ENCODE peak calls at places on chromosomes 12 and 14, in nine cellular contexts. V, F, O, M, J, G, D, C and S are unnamed samples.

GRCh38 chr12:89544027-89544426 is 18.2 kb upstream of the POC1B start:
- DNase-seq in C (no peak), D (no peak), F (no peak), O (no peak), J (no peak), V (no peak), G (no peak), M (no peak), S (no peak)

GRCh38 chr14:100222219-100223093 is 16.5 kb upstream of the YY1 start:
- DNase-seq in O (no peak), J (no peak), F (no peak), C (peak; percentile 41), D (no peak), G (no peak), M (no peak), V (no peak), S (no peak)

GRCh38 chr12:19205120-19205519 is 75.6 kb downstream of the PLEKHA5 start:
- DNase-seq in V (no peak), M (no peak), C (no peak), O (no peak), J (no peak), G (no peak), F (no peak), D (no peak), S (no peak)

GRCh38 chr14:100267990-100268389 is 29.0 kb downstream of the YY1 start:
- DNase-seq in O (no peak), D (no peak), C (no peak), J (no peak), F (no peak), V (no peak), M (no peak), G (no peak), S (no peak)

GRCh38 chr12:3284411-3284810 is 206.6 kb upstream of the PRMT8 start:
- DNase-seq in O (no peak), V (no peak), G (no peak), D (no peak), J (no peak), C (no peak), F (no peak), M (no peak), S (no peak)

GRCh38 chr12:104056419-104056972 is 6.5 kb upstream of the GLT8D2 start:
- DNase-seq in D (no peak), G (no peak), F (no peak), V (no peak), O (no peak), M (no peak), C (no peak), J (no peak), S (no peak)

GRCh38 chr12:4228122-4228580 is 45.4 kb upstream of the CCND2 start:
- DNase-seq in J (no peak), O (no peak), G (no peak), F (no peak), C (no peak), D (no peak), M (no peak), V (no peak), S (no peak)

GRCh38 chr14:93956514-93957332 is 19.6 kb downstream of the ASB2 start:
- DNase-seq in O (peak; percentile 55), F (no peak), C (peak; percentile 47), G (no peak), M (no peak), D (no peak), J (no peak), V (no peak), S (no peak)

GRCh38 chr14:83664389-83664788 is 1865.6 kb upstream of the FLRT2 start:
- DNase-seq in G (no peak), M (no peak), O (no peak), V (no peak), D (no peak), F (no peak), C (no peak), J (no peak), S (no peak)

GRCh38 chr12:64720884-64721283 is 38.3 kb downstream of the GNS start:
- DNase-seq in J (no peak), D (no peak), F (no peak), C (no peak), V (no peak), O (no peak), G (no peak), M (no peak), S (no peak)

GRCh38 chr12:28460420-28461130 is 270.3 kb downstream of the CCDC91 start:
- DNase-seq in D (no peak), J (no peak), V (no peak), C (no peak), G (no peak), F (no peak), O (no peak), M (no peak), S (no peak)

GRCh38 chr12:105107497-105108371 is at the start of gene WASHC4:
- DNase-seq in V (peak; percentile 94), F (peak; percentile 96), D (peak; percentile 84), C (peak; percentile 96), J (peak; percentile 98), M (peak; percentile 98), G (peak; percentile 51), O (peak; percentile 96), S (peak; percentile 96)

GRCh38 chr12:56687225-56688128 is 607 bp downstream of the PTGES3 start:
- DNase-seq in M (peak; percentile 65), F (peak; percentile 55), O (peak; percentile 27), C (peak; percentile 56), V (peak; percentile 70), D (no peak), J (no peak), G (no peak), S (no peak)

GRCh38 chr12:84811291-84811690 is 101.3 kb downstream of the SLC6A15 start:
- DNase-seq in O (no peak), V (no peak), M (no peak), C (no peak), J (no peak), G (no peak), F (no peak), D (no peak), S (no peak)

GRCh38 chr14:77979171-77979570 is 179.3 kb downstream of the ADCK1 start:
- DNase-seq in O (no peak), C (no peak), M (no peak), G (no peak), F (no peak), J (peak; percentile 62), D (no peak), V (no peak), S (no peak)

GRCh38 chr12:123763093-123763492 is 992 bp downstream of the DNAH10 start:
- DNase-seq in C (no peak), F (no peak), O (no peak), J (no peak), V (no peak), G (no peak), M (no peak), D (no peak), S (no peak)

GRCh38 chr14:53304726-53305381 is 151.7 kb upstream of the DDHD1 start:
- DNase-seq in F (no peak), G (no peak), D (no peak), C (no peak), J (no peak), M (no peak), O (no peak), V (no peak), S (no peak)

GRCh38 chr12:3553221-3553620 is 62.2 kb downstream of the PRMT8 start:
- DNase-seq in C (no peak), J (no peak), M (no peak), G (no peak), D (no peak), F (no peak), O (no peak), V (no peak), S (no peak)

GRCh38 chr12:91778938-91779400 is 366.7 kb downstream of the BTG1 start:
- DNase-seq in V (peak; percentile 50), D (peak; percentile 100), G (peak; percentile 97), C (peak; percentile 61), M (no peak), J (no peak), O (no peak), F (no peak), S (no peak)

GRCh38 chr12:91250273-91250672 is 67.7 kb upstream of the DCN start:
- DNase-seq in G (no peak), F (no peak), O (no peak), V (no peak), J (no peak), C (no peak), D (no peak), M (no peak), S (no peak)

GRCh38 chr14:63051301-63051700 is 6.0 kb upstream of the KCNH5 start:
- DNase-seq in J (no peak), D (no peak), O (no peak), M (no peak), V (no peak), C (no peak), F (no peak), G (no peak), S (no peak)

GRCh38 chr14:77862154-77862783 is 62.4 kb downstream of the ADCK1 start:
- DNase-seq in C (peak; percentile 78), J (peak; percentile 50), V (peak; percentile 55), M (peak; percentile 74), G (no peak), F (peak; percentile 80), O (peak; percentile 94), D (no peak), S (peak; percentile 68)

GRCh38 chr12:108634225-108634795 is 616 bp upstream of the SELPLG start:
- DNase-seq in F (no peak), M (no peak), O (no peak), D (no peak), C (peak; percentile 84), G (no peak), V (no peak), J (no peak), S (no peak)

GRCh38 chr12:22979854-22980253 is 354.9 kb downstream of the ETNK1 start:
- DNase-seq in O (no peak), F (no peak), M (no peak), J (no peak), D (no peak), G (no peak), C (no peak), V (no peak), S (no peak)

GRCh38 chr12:131459666-131460365 is 251.1 kb upstream of the SFSWAP start:
- DNase-seq in F (no peak), O (no peak), G (no peak), J (no peak), V (no peak), D (no peak), C (no peak), M (no peak), S (no peak)